ENCODE peak calls at places on chromosome 1, in four cellular contexts. One of them, this sample, is unnamed.

GRCh38 chr1:156767101-156767878 is at the start of gene PRCC:
- DNase-seq in progenitor cell of endocrine pancreas: peak
- DNase-seq in astrocyte of the cerebellum: peak
- DNase-seq in lower leg skin: peak
- DNase-seq in this sample: peak

GRCh38 chr1:22118291-22118992 is 24.5 kb downstream of the WNT4 start:
- DNase-seq in progenitor cell of endocrine pancreas: no peak
- DNase-seq in astrocyte of the cerebellum: no peak
- DNase-seq in lower leg skin: no peak
- DNase-seq in this sample: no peak

GRCh38 chr1:76294470-76295194 is 220.1 kb downstream of the ST6GALNAC3 start:
- DNase-seq in progenitor cell of endocrine pancreas: no peak
- DNase-seq in astrocyte of the cerebellum: no peak
- DNase-seq in lower leg skin: no peak
- DNase-seq in this sample: no peak

GRCh38 chr1:19312782-19313635 is 883 bp downstream of the SLC66A1 start:
- DNase-seq in progenitor cell of endocrine pancreas: no peak
- DNase-seq in astrocyte of the cerebellum: no peak
- DNase-seq in lower leg skin: no peak
- DNase-seq in this sample: no peak

GRCh38 chr1:224643653-224644052 is 27.5 kb downstream of the CNIH3 start:
- DNase-seq in progenitor cell of endocrine pancreas: no peak
- DNase-seq in astrocyte of the cerebellum: no peak
- DNase-seq in lower leg skin: no peak
- DNase-seq in this sample: no peak

GRCh38 chr1:70504176-70504820 is 93.2 kb downstream of the CTH start:
- DNase-seq in progenitor cell of endocrine pancreas: no peak
- DNase-seq in astrocyte of the cerebellum: no peak
- DNase-seq in lower leg skin: no peak
- DNase-seq in this sample: no peak

GRCh38 chr1:114094303-114094663 is 59.4 kb downstream of the SYT6 start:
- DNase-seq in progenitor cell of endocrine pancreas: no peak
- DNase-seq in astrocyte of the cerebellum: peak
- DNase-seq in lower leg skin: no peak
- DNase-seq in this sample: no peak

GRCh38 chr1:221602866-221603265 is 139.0 kb downstream of the DUSP10 start:
- DNase-seq in progenitor cell of endocrine pancreas: no peak
- DNase-seq in astrocyte of the cerebellum: no peak
- DNase-seq in lower leg skin: no peak
- DNase-seq in this sample: no peak

GRCh38 chr1:8524637-8525157 is 206.8 kb downstream of the SLC45A1 start:
- DNase-seq in progenitor cell of endocrine pancreas: no peak
- DNase-seq in astrocyte of the cerebellum: no peak
- DNase-seq in lower leg skin: no peak
- DNase-seq in this sample: no peak

GRCh38 chr1:44315521-44315920 is 39.5 kb downstream of the ERI3 start:
- DNase-seq in progenitor cell of endocrine pancreas: no peak
- DNase-seq in astrocyte of the cerebellum: no peak
- DNase-seq in lower leg skin: no peak
- DNase-seq in this sample: no peak

GRCh38 chr1:44312652-44313196 is 42.3 kb downstream of the ERI3 start:
- DNase-seq in progenitor cell of endocrine pancreas: no peak
- DNase-seq in astrocyte of the cerebellum: no peak
- DNase-seq in lower leg skin: no peak
- DNase-seq in this sample: no peak

GRCh38 chr1:44313265-44313918 is 41.7 kb downstream of the ERI3 start:
- DNase-seq in progenitor cell of endocrine pancreas: no peak
- DNase-seq in astrocyte of the cerebellum: no peak
- DNase-seq in lower leg skin: no peak
- DNase-seq in this sample: no peak

GRCh38 chr1:44316231-44316759 is 38.8 kb downstream of the ERI3 start:
- DNase-seq in progenitor cell of endocrine pancreas: no peak
- DNase-seq in astrocyte of the cerebellum: no peak
- DNase-seq in lower leg skin: no peak
- DNase-seq in this sample: no peak

GRCh38 chr1:44314401-44314800 is 40.7 kb downstream of the ERI3 start:
- DNase-seq in progenitor cell of endocrine pancreas: no peak
- DNase-seq in astrocyte of the cerebellum: no peak
- DNase-seq in lower leg skin: no peak
- DNase-seq in this sample: no peak
- TF ChIP-seq CTCF in progenitor cell of endocrine pancreas: no peak
- TF ChIP-seq CTCF in astrocyte of the cerebellum: peak
- TF ChIP-seq CTCF in lower leg skin: no peak
- TF ChIP-seq CTCF in this sample: peak

GRCh38 chr1:166875734-166876539 is at the start of gene TADA1:
- DNase-seq in progenitor cell of endocrine pancreas: peak
- DNase-seq in astrocyte of the cerebellum: peak
- DNase-seq in lower leg skin: peak
- DNase-seq in this sample: peak

GRCh38 chr1:166875302-166875733 is 746 bp downstream of the TADA1 start:
- DNase-seq in progenitor cell of endocrine pancreas: no peak
- DNase-seq in astrocyte of the cerebellum: no peak
- DNase-seq in lower leg skin: no peak
- DNase-seq in this sample: no peak

GRCh38 chr1:166870584-166870983 is 5.5 kb downstream of the TADA1 start:
- DNase-seq in progenitor cell of endocrine pancreas: no peak
- DNase-seq in astrocyte of the cerebellum: no peak
- DNase-seq in lower leg skin: no peak
- DNase-seq in this sample: no peak

GRCh38 chr1:166874464-166874863 is 1.6 kb downstream of the TADA1 start:
- DNase-seq in progenitor cell of endocrine pancreas: no peak
- DNase-seq in astrocyte of the cerebellum: no peak
- DNase-seq in lower leg skin: no peak
- DNase-seq in this sample: no peak

DNA sequence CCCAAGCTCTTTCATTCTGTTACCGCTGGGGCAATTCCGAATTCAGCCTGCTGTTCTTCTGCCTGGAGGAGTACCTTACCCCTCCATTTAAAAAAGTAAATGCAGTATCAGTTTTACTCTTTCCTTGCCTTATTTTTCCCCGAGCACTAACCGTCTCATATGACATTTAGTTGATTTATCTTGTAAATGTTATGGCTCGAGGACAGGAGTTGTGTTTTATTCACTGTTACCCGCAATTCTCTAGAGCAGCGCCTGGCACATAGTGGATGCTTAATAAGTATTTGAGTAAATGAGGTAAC is 425 bp upstream of the TADA1 start:
- DNase-seq in progenitor cell of endocrine pancreas: no peak
- DNase-seq in astrocyte of the cerebellum: no peak
- DNase-seq in lower leg skin: no peak
- DNase-seq in this sample: no peak
- TF ChIP-seq CTCF in progenitor cell of endocrine pancreas: peak
- TF ChIP-seq CTCF in astrocyte of the cerebellum: peak
- TF ChIP-seq CTCF in lower leg skin: no peak
- TF ChIP-seq CTCF in this sample: no peak

GRCh38 chr1:208542309-208542708 is 298.1 kb upstream of the PLXNA2 start:
- DNase-seq in progenitor cell of endocrine pancreas: no peak
- DNase-seq in astrocyte of the cerebellum: no peak
- DNase-seq in lower leg skin: no peak
- DNase-seq in this sample: no peak

GRCh38 chr1:208540724-208541123 is 296.5 kb upstream of the PLXNA2 start:
- DNase-seq in progenitor cell of endocrine pancreas: no peak
- DNase-seq in astrocyte of the cerebellum: no peak
- DNase-seq in lower leg skin: no peak
- DNase-seq in this sample: no peak

GRCh38 chr1:208538587-208538986 is 294.4 kb upstream of the PLXNA2 start:
- DNase-seq in progenitor cell of endocrine pancreas: no peak
- DNase-seq in astrocyte of the cerebellum: no peak
- DNase-seq in lower leg skin: no peak
- DNase-seq in this sample: no peak

GRCh38 chr1:208544058-208544457 is 299.9 kb upstream of the PLXNA2 start:
- DNase-seq in progenitor cell of endocrine pancreas: no peak
- DNase-seq in astrocyte of the cerebellum: no peak
- DNase-seq in lower leg skin: no peak
- DNase-seq in this sample: no peak

GRCh38 chr1:208541225-208541855 is 297.2 kb upstream of the PLXNA2 start:
- DNase-seq in progenitor cell of endocrine pancreas: no peak
- DNase-seq in astrocyte of the cerebellum: no peak
- DNase-seq in lower leg skin: no peak
- DNase-seq in this sample: no peak
- TF ChIP-seq CTCF in progenitor cell of endocrine pancreas: no peak
- TF ChIP-seq CTCF in astrocyte of the cerebellum: no peak
- TF ChIP-seq CTCF in lower leg skin: no peak
- TF ChIP-seq CTCF in this sample: no peak

GRCh38 chr1:52141513-52142219 is at the start of gene ZFYVE9:
- DNase-seq in progenitor cell of endocrine pancreas: peak
- DNase-seq in astrocyte of the cerebellum: peak
- DNase-seq in lower leg skin: peak
- DNase-seq in this sample: peak
- TF ChIP-seq CTCF in progenitor cell of endocrine pancreas: peak
- TF ChIP-seq CTCF in astrocyte of the cerebellum: peak
- TF ChIP-seq CTCF in lower leg skin: no peak
- TF ChIP-seq CTCF in this sample: peak

GRCh38 chr1:25904942-25905679 is 1.1 kb downstream of the STMN1 start:
- DNase-seq in progenitor cell of endocrine pancreas: peak
- DNase-seq in astrocyte of the cerebellum: peak
- DNase-seq in lower leg skin: peak
- DNase-seq in this sample: peak
- TF ChIP-seq CTCF in progenitor cell of endocrine pancreas: no peak
- TF ChIP-seq CTCF in astrocyte of the cerebellum: peak
- TF ChIP-seq CTCF in lower leg skin: no peak
- TF ChIP-seq CTCF in this sample: peak

GRCh38 chr1:227240983-227241382 is 77.3 kb downstream of the CDC42BPA start:
- DNase-seq in progenitor cell of endocrine pancreas: no peak
- DNase-seq in astrocyte of the cerebellum: no peak
- DNase-seq in lower leg skin: no peak
- DNase-seq in this sample: no peak

GRCh38 chr1:227234998-227235405 is 83.3 kb downstream of the CDC42BPA start:
- DNase-seq in progenitor cell of endocrine pancreas: no peak
- DNase-seq in astrocyte of the cerebellum: peak
- DNase-seq in lower leg skin: no peak
- DNase-seq in this sample: peak
- TF ChIP-seq CTCF in progenitor cell of endocrine pancreas: peak
- TF ChIP-seq CTCF in astrocyte of the cerebellum: peak
- TF ChIP-seq CTCF in lower leg skin: no peak
- TF ChIP-seq CTCF in this sample: peak

GRCh38 chr1:180916771-180917170 is 4.1 kb downstream of the KIAA1614 start:
- DNase-seq in progenitor cell of endocrine pancreas: no peak
- DNase-seq in astrocyte of the cerebellum: no peak
- DNase-seq in lower leg skin: no peak
- DNase-seq in this sample: no peak

GRCh38 chr1:180919183-180919700 is 6.5 kb downstream of the KIAA1614 start:
- DNase-seq in progenitor cell of endocrine pancreas: no peak
- DNase-seq in astrocyte of the cerebellum: no peak
- DNase-seq in lower leg skin: no peak
- DNase-seq in this sample: no peak

GRCh38 chr1:180918519-180918918 is 5.8 kb downstream of the KIAA1614 start:
- DNase-seq in progenitor cell of endocrine pancreas: no peak
- DNase-seq in astrocyte of the cerebellum: no peak
- DNase-seq in lower leg skin: no peak
- DNase-seq in this sample: no peak

GRCh38 chr1:180916012-180916770 is 3.5 kb downstream of the KIAA1614 start:
- DNase-seq in progenitor cell of endocrine pancreas: no peak
- DNase-seq in astrocyte of the cerebellum: no peak
- DNase-seq in lower leg skin: no peak
- DNase-seq in this sample: no peak

GRCh38 chr1:180917306-180918065 is 4.8 kb downstream of the KIAA1614 start:
- DNase-seq in progenitor cell of endocrine pancreas: no peak
- DNase-seq in astrocyte of the cerebellum: no peak
- DNase-seq in lower leg skin: no peak
- DNase-seq in this sample: no peak
- TF ChIP-seq CTCF in progenitor cell of endocrine pancreas: no peak
- TF ChIP-seq CTCF in astrocyte of the cerebellum: no peak
- TF ChIP-seq CTCF in lower leg skin: no peak
- TF ChIP-seq CTCF in this sample: peak

This sample was measured in AG09319.